ENCODE peak calls at places on chromosomes 7 and 10, in six cellular contexts. R is IMR-90, L is H1, T is mesenchymal stem cell, S is H9, P is trophoblast cell. Z is an unnamed sample.

GRCh38 chr7:48250441-48250951 is 79.2 kb downstream of the ABCA13 start:
- DNase-seq in R (peak; percentile 83), L (no peak), T (no peak), S (no peak), P (no peak), Z (no peak)

GRCh38 chr7:41733063-41733398 is 30.1 kb upstream of the INHBA start:
- DNase-seq in R (peak; percentile 47), L (no peak), T (peak; percentile 50), S (no peak), P (no peak), Z (no peak)

GRCh38 chr10:3542185-3542611 is 242.8 kb downstream of the KLF6 start:
- DNase-seq in R (peak; percentile 87), L (no peak), T (peak; percentile 59), S (no peak), P (no peak), Z (no peak)

GRCh38 chr7:27146491-27147210 is 923 bp downstream of the HOXA6 start:
- DNase-seq in R (no peak), L (peak; percentile 38), T (no peak), S (no peak), P (no peak), Z (no peak)

GRCh38 chr7:148783801-148784527 is 85.3 kb downstream of the CUL1 start:
- DNase-seq in R (no peak), L (no peak), T (no peak), S (no peak), P (no peak), Z (no peak)

GRCh38 chr10:26832960-26833359 is 27.8 kb downstream of the ABI1 start:
- DNase-seq in R (no peak), L (no peak), T (no peak), S (no peak), P (no peak), Z (peak; percentile 14)

GRCh38 chr7:116171094-116171493 is 39.2 kb upstream of the TES start:
- DNase-seq in R (no peak), L (no peak), T (no peak), S (no peak), P (no peak), Z (no peak)

GRCh38 chr7:43303740-43304241 is 191.3 kb downstream of the HECW1 start:
- DNase-seq in R (peak; percentile 2), L (no peak), T (no peak), S (no peak), P (no peak), Z (no peak)

GRCh38 chr10:58237014-58237830 is 30.5 kb downstream of the IPMK start:
- DNase-seq in R (peak; percentile 92), L (no peak), T (peak; percentile 90), S (no peak), P (no peak), Z (no peak)

GRCh38 chr10:96275685-96276418 is 4.5 kb upstream of the BLNK start:
- DNase-seq in R (no peak), L (no peak), T (no peak), S (no peak), P (no peak), Z (no peak)

GRCh38 chr7:155258233-155258575 is 39.5 kb upstream of the INSIG1 start:
- DNase-seq in R (peak; percentile 79), L (no peak), T (peak; percentile 70), S (no peak), P (peak; percentile 66), Z (no peak)

GRCh38 chr7:69002416-69002815 is 595.9 kb upstream of the AUTS2 start:
- DNase-seq in R (peak; percentile 10), L (no peak), T (peak; percentile 14), S (no peak), P (no peak), Z (no peak)

GRCh38 chr10:62818426-62819011 is 2.4 kb upstream of the EGR2 start:
- DNase-seq in R (no peak), L (peak; percentile 81), T (no peak), S (peak; percentile 77), P (no peak), Z (peak; percentile 53)

GRCh38 chr10:373015-373414 is 237.8 kb downstream of the ZMYND11 start:
- DNase-seq in R (peak; percentile 47), L (no peak), T (peak; percentile 41), S (no peak), P (no peak), Z (no peak)

GRCh38 chr10:8056891-8057331 is 2.4 kb downstream of the GATA3 start:
- DNase-seq in R (no peak), L (no peak), T (peak; percentile 54), S (no peak), P (no peak), Z (peak; percentile 17)

GRCh38 chr7:88344956-88345832 is 38.5 kb upstream of the STEAP4 start:
- DNase-seq in R (no peak), L (peak; percentile 58), T (no peak), S (peak; percentile 70), P (peak; percentile 15), Z (peak; percentile 23)

GRCh38 chr7:13742719-13743640 is 246.5 kb downstream of the ETV1 start:
- DNase-seq in R (peak; percentile 56), L (no peak), T (peak; percentile 65), S (peak; percentile 27), P (peak; percentile 19), Z (no peak)

GRCh38 chr10:93456480-93456879 is 25.7 kb downstream of the MYOF start:
- DNase-seq in R (peak; percentile 36), L (no peak), T (no peak), S (no peak), P (no peak), Z (no peak)

GRCh38 chr10:19869370-19869769 is 53.1 kb downstream of the PLXDC2 start:
- DNase-seq in R (no peak), L (no peak), T (no peak), S (no peak), P (no peak), Z (no peak)

GRCh38 chr10:19874190-19874589 is 58.0 kb downstream of the PLXDC2 start:
- DNase-seq in R (no peak), L (no peak), T (no peak), S (no peak), P (no peak), Z (no peak)

GRCh38 chr10:19874791-19875190 is 58.6 kb downstream of the PLXDC2 start:
- DNase-seq in R (no peak), L (no peak), T (no peak), S (no peak), P (peak; percentile 42), Z (no peak)

GRCh38 chr10:19876570-19876969 is 60.3 kb downstream of the PLXDC2 start:
- DNase-seq in R (no peak), L (no peak), T (no peak), S (no peak), P (no peak), Z (no peak)

DNA sequence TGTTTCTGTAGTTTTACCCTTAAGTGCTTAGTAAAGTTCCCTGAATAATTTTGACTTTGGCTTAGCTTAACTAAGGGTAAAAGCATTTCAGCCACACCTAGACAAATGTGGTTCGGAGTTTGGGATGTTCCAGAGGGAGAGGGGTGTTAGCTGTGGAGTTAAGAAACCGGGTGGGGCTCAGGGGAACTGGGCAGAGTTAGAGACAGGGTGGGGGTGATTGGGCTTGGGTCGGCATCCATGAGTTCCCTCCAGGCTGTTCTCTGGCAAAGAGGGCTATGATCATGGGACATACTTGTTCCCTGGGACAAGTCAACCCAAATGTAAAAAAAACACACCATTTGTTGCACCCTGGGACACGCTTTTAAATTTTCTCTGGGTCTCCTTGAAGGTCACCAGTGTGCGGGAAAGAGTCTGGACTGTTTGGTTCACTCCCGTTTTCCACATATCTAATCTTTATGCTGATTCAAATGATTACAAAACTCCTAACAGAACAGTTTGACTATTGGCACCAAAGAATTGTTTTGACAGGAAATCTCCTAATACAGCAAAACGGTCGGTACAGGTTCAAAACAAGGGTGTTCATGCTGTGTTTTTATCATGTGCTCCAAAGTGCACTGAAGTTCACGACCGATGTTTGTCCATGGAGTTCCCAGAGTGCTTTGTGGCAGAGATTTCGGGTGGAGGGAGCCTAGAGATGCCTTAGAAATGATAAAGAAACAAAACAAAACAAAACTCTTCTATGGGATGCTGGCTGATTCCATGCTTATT is 56.5 kb downstream of the PLXDC2 start:
- DNase-seq in R (no peak), L (no peak), T (no peak), S (no peak), P (no peak), Z (no peak)
- H3K14ac ChIP-seq in R (no peak overlapping the region), L (no peak overlapping the region), T (no peak overlapping the region), S (no peak overlapping the region), P (no peak overlapping the region), Z (no peak overlapping the region)

GRCh38 chr10:116670706-116671105 is 50.0 kb downstream of the PNLIPRP2 start:
- DNase-seq in R (no peak), L (no peak), T (no peak), S (no peak), P (no peak), Z (no peak)
- H2AK5ac ChIP-seq in R (peak overlapping the region; percentile 3), L (no peak overlapping the region), T (no peak overlapping the region), S (no peak overlapping the region), P (no peak overlapping the region), Z (no peak overlapping the region)

GRCh38 chr7:2131341-2131740 is 101.4 kb downstream of the MAD1L1 start:
- DNase-seq in R (no peak), L (no peak), T (no peak), S (no peak), P (no peak), Z (no peak)

GRCh38 chr7:2131791-2132190 is 101.0 kb downstream of the MAD1L1 start:
- DNase-seq in R (no peak), L (no peak), T (no peak), S (no peak), P (no peak), Z (no peak)

GRCh38 chr7:2132243-2132642 is 100.5 kb downstream of the MAD1L1 start:
- DNase-seq in R (no peak), L (no peak), T (no peak), S (no peak), P (no peak), Z (no peak)

GRCh38 chr7:2128601-2129375 is 104.0 kb downstream of the MAD1L1 start:
- DNase-seq in R (no peak), L (no peak), T (no peak), S (no peak), P (no peak), Z (no peak)

GRCh38 chr7:2129376-2130375 is 103.1 kb downstream of the MAD1L1 start:
- DNase-seq in R (no peak), L (no peak), T (no peak), S (no peak), P (no peak), Z (no peak)
- H3K14ac ChIP-seq in R (no peak overlapping the region), L (no peak overlapping the region), T (no peak overlapping the region), S (no peak overlapping the region), P (no peak overlapping the region), Z (no peak overlapping the region)

GRCh38 chr10:79068562-79069324 is at the start of gene ZMIZ1:
- DNase-seq in R (peak; percentile 93), L (peak; percentile 92), T (peak; percentile 96), S (peak; percentile 89), P (peak; percentile 87), Z (peak; percentile 89)
- H2AK5ac ChIP-seq in R (peak within 1 kb of the TSS; percentile 94), L (no peak within 1 kb of the TSS), T (peak within 1 kb of the TSS; percentile 21), S (no peak within 1 kb of the TSS), P (peak within 1 kb of the TSS; percentile 95), Z (peak within 1 kb of the TSS; percentile 78)

Z was measured in neuronal stem cell.